ENCODE peak calls at places on chromosomes 13 and 19, in four cellular contexts. Y is C1 segment of cervical spinal cord, M is WERI-Rb-1, A is dorsolateral prefrontal cortex. I is an unnamed sample.

GRCh38 chr19:737591-738093 is 13.3 kb upstream of the MISP start:
- DNase-seq in Y (no peak), M (peak), A (peak), I (peak)

GRCh38 chr19:50563597-50563996 is 4.6 kb downstream of the LRRC4B start:
- DNase-seq in Y (no peak), M (no peak), A (no peak), I (peak)

GRCh38 chr13:75687145-75687763 is 51.1 kb downstream of the LMO7 start:
- DNase-seq in Y (no peak), M (no peak), A (no peak), I (no peak)

GRCh38 chr19:55703790-55704215 is 28.8 kb downstream of the EPN1 start:
- DNase-seq in Y (peak), M (no peak), A (peak), I (peak)

GRCh38 chr19:53365134-53365898 is at the start of gene ZNF525:
- DNase-seq in Y (peak), M (peak), A (peak), I (peak)

GRCh38 chr19:5572556-5573286 is 5.0 kb upstream of the TINCR start:
- DNase-seq in Y (no peak), M (peak), A (no peak), I (peak)

GRCh38 chr13:21240586-21240985 is 64.1 kb downstream of the MRPL57 start:
- DNase-seq in Y (no peak), M (no peak), A (no peak), I (no peak)

GRCh38 chr19:45097776-45098520 is 5.0 kb downstream of the PPP1R37 start:
- DNase-seq in Y (peak), M (no peak), A (peak), I (no peak)

GRCh38 chr19:16161848-16162247 is 11.5 kb downstream of the CIB3 start:
- DNase-seq in Y (no peak), M (no peak), A (no peak), I (no peak)

GRCh38 chr13:40388617-40389016 is 277.8 kb downstream of the FOXO1 start:
- DNase-seq in Y (no peak), M (no peak), A (no peak), I (no peak)

GRCh38 chr13:76516013-76516412 is 370.2 kb downstream of the KCTD12 start:
- DNase-seq in Y (no peak), M (no peak), A (no peak), I (no peak)

GRCh38 chr13:59715591-59715990 is 448.1 kb downstream of the DIAPH3 start:
- DNase-seq in Y (no peak), M (no peak), A (no peak), I (no peak)

I was measured in D341Med.